ENCODE peak calls at places on chromosomes 13 and 19, in six cellular contexts. S is heart right ventricle, U is HCT116, J is endodermal cell, X is uterus, E is heart left ventricle. C is an unnamed sample. For H3K4me1, the result is how much of the 10 kb centered on the place peaks cover.

GRCh38 chr13:25378528-25378927 is 6.8 kb downstream of the ATP8A2 start:
- DNase-seq in S (no peak), U (no peak), J (no peak), X (no peak), E (peak), C (no peak)

GRCh38 chr19:47106819-47107200 is 6.8 kb downstream of the ZC3H4 start:
- DNase-seq in S (no peak), U (no peak), J (no peak), X (no peak), E (no peak), C (no peak)

GRCh38 chr19:16023558-16023915 is 52.8 kb upstream of the TPM4 start:
- DNase-seq in S (no peak), U (no peak), J (no peak), X (no peak), E (no peak), C (no peak)

GRCh38 chr13:98033277-98034247 is 80.1 kb downstream of the IPO5 start:
- DNase-seq in S (no peak), U (peak), J (peak), X (peak), E (no peak), C (no peak)

GRCh38 chr13:89363144-89363543 is 1692.0 kb downstream of the SLITRK5 start:
- DNase-seq in S (no peak), U (no peak), J (peak), X (no peak), E (no peak), C (no peak)

GRCh38 chr13:69565334-69565733 is 542.3 kb upstream of the ATXN8OS start:
- DNase-seq in S (no peak), U (peak), J (peak), X (no peak), E (no peak), C (no peak)

GRCh38 chr13:31970237-31970930 is 61.2 kb upstream of the FRY start:
- DNase-seq in S (no peak), U (no peak), J (no peak), X (no peak), E (no peak), C (no peak)

GRCh38 chr19:5795382-5795919 is 4.5 kb upstream of the DUS3L start:
- DNase-seq in S (no peak), U (no peak), J (no peak), X (no peak), E (no peak), C (no peak)

GRCh38 chr19:29724102-29724641 is 9.1 kb upstream of the C19orf12 start:
- DNase-seq in S (no peak), U (no peak), J (peak), X (no peak), E (no peak), C (no peak)

GRCh38 chr13:25136872-25137623 is 35.0 kb downstream of the AMER2 start:
- DNase-seq in S (no peak), U (no peak), J (peak), X (no peak), E (no peak), C (no peak)

GRCh38 chr19:39919976-39920375 is 14.5 kb downstream of the FCGBP start:
- DNase-seq in S (no peak), U (no peak), J (no peak), X (no peak), E (no peak), C (peak)
- H3K4me1 ChIP-seq in S (under half), U (under half), J (under half), X (under half), E (under half), C (under half)

GRCh38 chr13:99948411-99948810 is 23.2 kb downstream of the ZIC5 start:
- DNase-seq in S (no peak), U (no peak), J (no peak), X (no peak), E (no peak), C (no peak)
- TF ChIP-seq CTCF in S (no peak), U (no peak), J (no peak), X (no peak), E (no peak), C (no peak)

DNA sequence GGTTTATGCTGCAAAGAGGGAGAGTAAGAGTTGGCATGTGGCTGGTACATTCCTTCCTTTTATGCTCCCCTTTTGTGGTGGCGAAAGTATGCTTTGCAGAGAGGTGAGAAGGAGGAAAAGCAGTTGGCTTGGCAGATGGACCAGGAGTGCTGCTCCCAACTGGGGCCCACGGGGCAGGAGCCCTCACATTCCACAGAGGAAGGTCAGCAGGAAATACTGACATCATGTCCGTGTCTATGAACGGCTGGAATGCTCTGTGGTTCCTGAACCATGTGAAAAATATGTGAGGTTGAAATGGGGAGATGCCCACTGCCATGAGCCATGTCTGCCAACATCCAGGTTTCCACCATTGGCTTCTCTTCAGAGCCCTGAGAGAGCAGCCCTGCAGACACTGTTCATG is 33.3 kb upstream of the GAS6 start:
- DNase-seq in S (no peak), U (no peak), J (no peak), X (no peak), E (no peak), C (no peak)
- H3K27ac ChIP-seq in S (no peak), U (no peak), J (no peak), X (no peak), E (no peak), C (no peak)

DNA sequence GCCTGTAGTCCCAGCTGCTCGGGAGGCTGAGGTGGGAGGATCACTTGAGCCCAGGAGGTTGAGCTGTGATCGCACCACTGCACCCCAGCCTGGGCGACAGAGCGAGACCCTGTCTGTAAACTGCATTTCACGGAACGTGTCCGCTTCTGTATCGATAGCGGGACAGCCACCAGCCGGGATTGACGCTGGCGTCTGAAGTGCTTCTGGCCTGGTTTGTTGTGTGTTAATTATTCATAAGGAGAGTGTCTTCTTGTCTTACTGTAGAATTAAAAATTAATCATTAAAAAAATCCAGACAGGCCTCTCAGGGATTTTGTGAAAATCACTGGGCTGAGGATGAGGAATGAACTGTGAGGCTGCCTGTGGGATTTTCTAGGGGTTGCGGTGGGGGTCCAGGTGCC is 16.2 kb upstream of the MISP start:
- DNase-seq in S (no peak), U (no peak), J (no peak), X (no peak), E (no peak), C (no peak)
- H3K4me1 ChIP-seq in S (under half), U (under half), J (under half), X (under half), E (under half), C (under half)

GRCh38 chr13:114110091-114110829 is 22.2 kb downstream of the RASA3 start:
- DNase-seq in S (no peak), U (no peak), J (peak), X (peak), E (no peak), C (peak)
- TF ChIP-seq CTCF in S (no peak), U (no peak), J (peak), X (no peak), E (no peak), C (peak)

GRCh38 chr13:45798851-45799250 is 52.7 kb downstream of the SIAH3 start:
- DNase-seq in S (no peak), U (no peak), J (peak), X (no peak), E (no peak), C (no peak)

GRCh38 chr13:45796421-45796960 is 55.1 kb downstream of the SIAH3 start:
- DNase-seq in S (no peak), U (no peak), J (peak), X (no peak), E (no peak), C (no peak)

GRCh38 chr13:45792827-45793303 is 58.7 kb downstream of the SIAH3 start:
- DNase-seq in S (no peak), U (no peak), J (peak), X (no peak), E (no peak), C (no peak)
- H3K27ac ChIP-seq in S (no peak), U (no peak), J (no peak), X (no peak), E (no peak), C (no peak)

DNA sequence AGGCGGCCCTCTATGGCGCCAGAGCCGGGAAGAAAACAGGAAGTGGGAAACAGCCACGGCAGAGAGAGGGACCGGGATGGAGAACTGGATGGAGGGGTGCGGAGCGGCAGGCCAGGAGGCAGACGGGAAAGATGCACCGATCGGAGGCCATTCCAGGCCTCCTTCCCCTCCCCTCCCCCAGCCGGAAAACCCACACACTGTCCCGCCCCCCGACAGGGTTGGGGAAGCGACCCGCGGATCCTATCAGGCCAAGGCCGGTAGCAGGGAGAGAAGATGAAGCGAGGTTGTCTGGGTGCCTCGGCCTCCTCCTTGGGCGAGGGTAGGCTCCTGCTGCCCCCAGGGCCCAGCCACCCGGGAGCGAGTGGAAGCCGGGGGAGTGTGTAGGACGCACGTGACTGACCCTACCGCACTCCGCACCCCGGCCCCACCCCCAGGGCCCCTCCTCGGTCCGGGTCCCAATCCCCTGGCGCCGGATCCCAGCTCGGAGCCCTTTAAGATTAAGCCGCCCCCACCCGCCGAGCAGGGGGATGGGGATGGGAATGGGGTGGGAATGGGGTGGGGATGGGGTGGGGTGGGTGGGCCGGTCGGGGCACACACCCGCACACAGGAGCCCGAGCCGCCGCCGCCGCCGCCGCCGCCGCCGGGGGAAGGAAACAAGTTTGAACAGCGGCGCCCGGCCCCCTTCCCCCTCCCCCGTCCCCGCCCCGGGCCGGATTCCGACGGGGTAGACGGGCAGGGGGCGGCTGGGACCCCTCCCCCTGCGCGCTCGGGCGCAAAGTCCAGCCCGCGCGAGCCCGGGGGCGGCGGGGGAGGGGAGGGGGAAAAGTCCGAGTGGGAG is 1.5 kb downstream of the ERF start:
- DNase-seq in S (peak), U (no peak), J (peak), X (peak), E (peak), C (peak)
- H3K4me1 ChIP-seq in S (half or more), U (half or more), J (under half), X (under half), E (under half), C (under half)

GRCh38 chr19:4449022-4449825 is 8.4 kb downstream of the UBXN6 start:
- DNase-seq in S (peak), U (no peak), J (no peak), X (no peak), E (peak), C (no peak)
- TF ChIP-seq CTCF in S (no peak), U (no peak), J (no peak), X (no peak), E (no peak), C (no peak)